ENCODE peak calls at places on chromosomes 4 and X, in five cellular contexts. S, B, D, T and P are unnamed samples.

GRCh38 chr4:68724922-68725321 is 54.5 kb upstream of the UGT2B15 start:
- DNase-seq in S (no peak), B (no peak), D (no peak), T (no peak), P (no peak)

GRCh38 chr4:99710681-99711345 is 53.2 kb upstream of the C4orf54 start:
- DNase-seq in S (no peak), B (no peak), D (no peak), T (no peak), P (no peak)

GRCh38 chrX:151970661-151971060 is 3.8 kb downstream of the GABRE start:
- DNase-seq in S (peak), B (peak), D (no peak), T (no peak), P (no peak)

GRCh38 chrX:378443-378842 is 8.3 kb downstream of the PPP2R3B start:
- DNase-seq in S (no peak), B (no peak), D (no peak), T (no peak), P (no peak)

GRCh38 chr4:73539386-73539785 is 57.8 kb downstream of the AFM start:
- DNase-seq in S (no peak), B (no peak), D (no peak), T (no peak), P (no peak)

GRCh38 chr4:175671491-175671934 is 140.6 kb downstream of the GPM6A start:
- DNase-seq in S (no peak), B (no peak), D (peak), T (no peak), P (no peak)

GRCh38 chr4:72112514-72113156 is 80.8 kb downstream of the NPFFR2 start:
- DNase-seq in S (no peak), B (peak), D (peak), T (no peak), P (no peak)

GRCh38 chr4:186826866-186827541 is 103.3 kb upstream of the FAT1 start:
- DNase-seq in S (no peak), B (no peak), D (no peak), T (no peak), P (no peak)

GRCh38 chrX:21764043-21764442 is 6.1 kb upstream of the SMPX start:
- DNase-seq in S (no peak), B (no peak), D (no peak), T (no peak), P (no peak)